ENCODE peak calls at places on chromosome 19, in four cellular contexts. One of them, this sample, is unnamed.

GRCh38 chr19:44988896-44989563 is 12.2 kb upstream of the RELB start:
- DNase-seq in heart left ventricle: peak; percentile 61
- DNase-seq in iPS DF 6.9: no peak
- DNase-seq in ovary: peak; percentile 69
- DNase-seq in this sample: no peak

GRCh38 chr19:10677796-10678195 is 23.4 kb upstream of the QTRT1 start:
- DNase-seq in iPS DF 6.9: no peak
- DNase-seq in heart left ventricle: no peak
- DNase-seq in ovary: no peak
- DNase-seq in this sample: no peak

GRCh38 chr19:277581-278165 is 13.5 kb downstream of the PLPP2 start:
- DNase-seq in iPS DF 6.9: no peak
- DNase-seq in heart left ventricle: no peak
- DNase-seq in ovary: no peak
- DNase-seq in this sample: peak; percentile 54

GRCh38 chr19:1001538-1002166 is 1.4 kb downstream of the GRIN3B start:
- DNase-seq in iPS DF 6.9: no peak
- DNase-seq in heart left ventricle: peak; percentile 64
- DNase-seq in ovary: no peak
- DNase-seq in this sample: no peak

GRCh38 chr19:48283908-48284307 is 14.0 kb downstream of the ZNF114 start:
- DNase-seq in ovary: no peak
- DNase-seq in heart left ventricle: no peak
- DNase-seq in iPS DF 6.9: no peak
- DNase-seq in this sample: no peak

GRCh38 chr19:37007587-37008220 is 70.5 kb upstream of the ZNF420 start:
- DNase-seq in iPS DF 6.9: no peak
- DNase-seq in ovary: peak; percentile 78
- DNase-seq in heart left ventricle: peak; percentile 74
- DNase-seq in this sample: peak; percentile 65

GRCh38 chr19:48896191-48896720 is 2.3 kb downstream of the TULP2 start:
- DNase-seq in heart left ventricle: peak; percentile 62
- DNase-seq in iPS DF 6.9: no peak
- DNase-seq in ovary: peak; percentile 88
- DNase-seq in this sample: peak; percentile 68

GRCh38 chr19:12784871-12785430 is 6.3 kb upstream of the JUNB start:
- DNase-seq in heart left ventricle: no peak
- DNase-seq in iPS DF 6.9: no peak
- DNase-seq in ovary: no peak
- DNase-seq in this sample: no peak

GRCh38 chr19:45474191-45474940 is 6.6 kb downstream of the FOSB start:
- DNase-seq in iPS DF 6.9: no peak
- DNase-seq in ovary: no peak
- DNase-seq in heart left ventricle: no peak
- DNase-seq in this sample: no peak

GRCh38 chr19:3162418-3163229 is 15.9 kb upstream of the S1PR4 start:
- DNase-seq in heart left ventricle: no peak
- DNase-seq in iPS DF 6.9: no peak
- DNase-seq in ovary: no peak
- DNase-seq in this sample: no peak

GRCh38 chr19:8635422-8635821 is 5.0 kb downstream of the NFILZ start:
- DNase-seq in iPS DF 6.9: no peak
- DNase-seq in heart left ventricle: no peak
- DNase-seq in ovary: no peak
- DNase-seq in this sample: no peak

GRCh38 chr19:9702186-9702585 is 27.3 kb upstream of the ZNF562 start:
- DNase-seq in iPS DF 6.9: no peak
- DNase-seq in heart left ventricle: no peak
- DNase-seq in ovary: no peak
- DNase-seq in this sample: no peak

GRCh38 chr19:27762933-27763332 is 1450.0 kb downstream of the UQCRFS1 start:
- DNase-seq in heart left ventricle: no peak
- DNase-seq in ovary: no peak
- DNase-seq in iPS DF 6.9: no peak
- DNase-seq in this sample: no peak

GRCh38 chr19:34096020-34096915 is 76.0 kb upstream of the LSM14A start:
- DNase-seq in heart left ventricle: no peak
- DNase-seq in iPS DF 6.9: no peak
- DNase-seq in ovary: no peak
- DNase-seq in this sample: no peak

GRCh38 chr19:29400917-29401711 is 124.7 kb upstream of the VSTM2B start:
- DNase-seq in heart left ventricle: no peak
- DNase-seq in ovary: no peak
- DNase-seq in iPS DF 6.9: no peak
- DNase-seq in this sample: no peak

GRCh38 chr19:10713317-10713716 is 4.6 kb upstream of the DNM2 start:
- DNase-seq in ovary: no peak
- DNase-seq in heart left ventricle: no peak
- DNase-seq in iPS DF 6.9: no peak
- DNase-seq in this sample: no peak

GRCh38 chr19:11024259-11024658 is 63.4 kb downstream of the SMARCA4 start:
- DNase-seq in heart left ventricle: no peak
- DNase-seq in ovary: peak; percentile 19
- DNase-seq in iPS DF 6.9: no peak
- DNase-seq in this sample: no peak

GRCh38 chr19:16456652-16457194 is 15.0 kb downstream of the EPS15L1 start:
- DNase-seq in ovary: no peak
- DNase-seq in heart left ventricle: no peak
- DNase-seq in iPS DF 6.9: no peak
- DNase-seq in this sample: no peak

GRCh38 chr19:14544977-14545715 is 15.8 kb downstream of the TECR start:
- DNase-seq in ovary: no peak
- DNase-seq in heart left ventricle: peak; percentile 65
- DNase-seq in iPS DF 6.9: no peak
- DNase-seq in this sample: no peak

GRCh38 chr19:12864721-12865715 is 16.2 kb downstream of the DNASE2 start:
- DNase-seq in heart left ventricle: no peak
- DNase-seq in iPS DF 6.9: no peak
- DNase-seq in ovary: no peak
- DNase-seq in this sample: no peak

GRCh38 chr19:15129856-15130580 is 22.8 kb downstream of the SYDE1 start:
- DNase-seq in ovary: no peak
- DNase-seq in heart left ventricle: no peak
- DNase-seq in iPS DF 6.9: no peak
- DNase-seq in this sample: no peak

GRCh38 chr19:30563691-30564090 is 191.5 kb downstream of the ZNF536 start:
- DNase-seq in iPS DF 6.9: no peak
- DNase-seq in ovary: no peak
- DNase-seq in heart left ventricle: no peak
- DNase-seq in this sample: no peak

GRCh38 chr19:30566681-30567420 is 194.7 kb downstream of the ZNF536 start:
- DNase-seq in heart left ventricle: no peak
- DNase-seq in ovary: no peak
- DNase-seq in iPS DF 6.9: no peak
- DNase-seq in this sample: no peak

GRCh38 chr19:30567535-30568232 is 195.5 kb downstream of the ZNF536 start:
- DNase-seq in ovary: no peak
- DNase-seq in heart left ventricle: no peak
- DNase-seq in iPS DF 6.9: no peak
- DNase-seq in this sample: no peak

GRCh38 chr19:30564551-30565011 is 192.4 kb downstream of the ZNF536 start:
- DNase-seq in ovary: no peak
- DNase-seq in iPS DF 6.9: no peak
- DNase-seq in heart left ventricle: no peak
- DNase-seq in this sample: no peak

GRCh38 chr19:30565680-30566079 is 193.5 kb downstream of the ZNF536 start:
- DNase-seq in ovary: no peak
- DNase-seq in heart left ventricle: no peak
- DNase-seq in iPS DF 6.9: no peak
- DNase-seq in this sample: no peak
- H3K36me3 ChIP-seq in ovary: no peaks in the 10 kb centered on the region
- H3K36me3 ChIP-seq in heart left ventricle: no peaks in the 10 kb centered on the region
- H3K36me3 ChIP-seq in iPS DF 6.9: no peaks in the 10 kb centered on the region
- H3K36me3 ChIP-seq in this sample: no peaks in the 10 kb centered on the region

GRCh38 chr19:41551711-41552110 is 24.3 kb upstream of the CEACAM21 start:
- DNase-seq in heart left ventricle: no peak
- DNase-seq in iPS DF 6.9: no peak
- DNase-seq in ovary: no peak
- DNase-seq in this sample: no peak
- H3K4me1 ChIP-seq in heart left ventricle: no peaks in the 10 kb centered on the region
- H3K4me1 ChIP-seq in iPS DF 6.9: peaks cover 3% of the 10 kb centered on the region
- H3K4me1 ChIP-seq in ovary: no peaks in the 10 kb centered on the region
- H3K4me1 ChIP-seq in this sample: no peaks in the 10 kb centered on the region

GRCh38 chr19:38690832-38691231 is 43.4 kb downstream of the ACTN4 start:
- DNase-seq in iPS DF 6.9: no peak
- DNase-seq in ovary: no peak
- DNase-seq in heart left ventricle: no peak
- DNase-seq in this sample: no peak
- H3K36me3 ChIP-seq in iPS DF 6.9: no peaks in the 10 kb centered on the region
- H3K36me3 ChIP-seq in ovary: no peaks in the 10 kb centered on the region
- H3K36me3 ChIP-seq in heart left ventricle: peaks cover 9% of the 10 kb centered on the region
- H3K36me3 ChIP-seq in this sample: peaks cover 15% of the 10 kb centered on the region

GRCh38 chr19:4811328-4812131 is 20.0 kb downstream of the TICAM1 start:
- DNase-seq in iPS DF 6.9: peak; percentile 63
- DNase-seq in heart left ventricle: peak; percentile 76
- DNase-seq in ovary: peak; percentile 86
- DNase-seq in this sample: peak; percentile 82
- H3K4me1 ChIP-seq in iPS DF 6.9: no peaks in the 10 kb centered on the region
- H3K4me1 ChIP-seq in heart left ventricle: no peaks in the 10 kb centered on the region
- H3K4me1 ChIP-seq in ovary: no peaks in the 10 kb centered on the region
- H3K4me1 ChIP-seq in this sample: peaks cover 23% of the 10 kb centered on the region

GRCh38 chr19:55694241-55694655 is 19.2 kb downstream of the EPN1 start:
- DNase-seq in heart left ventricle: no peak
- DNase-seq in iPS DF 6.9: no peak
- DNase-seq in ovary: no peak
- DNase-seq in this sample: no peak
- H3K36me3 ChIP-seq in heart left ventricle: peaks cover 84% of the 10 kb centered on the region
- H3K36me3 ChIP-seq in iPS DF 6.9: peaks cover 46% of the 10 kb centered on the region
- H3K36me3 ChIP-seq in ovary: no peaks in the 10 kb centered on the region
- H3K36me3 ChIP-seq in this sample: peaks cover 78% of the 10 kb centered on the region

GRCh38 chr19:38700933-38701454 is 43.3 kb downstream of the CAPN12 start:
- DNase-seq in heart left ventricle: no peak
- DNase-seq in iPS DF 6.9: no peak
- DNase-seq in ovary: no peak
- DNase-seq in this sample: no peak
- H3K4me1 ChIP-seq in heart left ventricle: peaks cover 12% of the 10 kb centered on the region
- H3K4me1 ChIP-seq in iPS DF 6.9: peaks cover 7% of the 10 kb centered on the region
- H3K4me1 ChIP-seq in ovary: peaks cover 25% of the 10 kb centered on the region
- H3K4me1 ChIP-seq in this sample: peaks cover 88% of the 10 kb centered on the region

DNA sequence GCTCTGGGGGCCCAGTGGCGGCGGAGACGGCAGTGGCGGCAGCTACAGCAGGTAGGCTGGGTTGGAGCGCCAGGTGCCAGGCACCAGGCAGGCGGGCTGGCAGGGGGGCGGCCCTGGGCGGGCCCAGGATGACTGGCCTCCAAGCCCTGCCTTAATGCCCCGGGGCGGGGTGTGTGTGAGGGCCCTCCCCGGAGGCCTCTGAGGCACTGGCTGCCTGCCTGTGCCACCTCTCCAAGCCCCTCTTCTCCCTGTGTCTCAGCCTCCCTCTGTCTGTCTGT is at the start of gene KLK11:
- DNase-seq in ovary: peak; percentile 33
- DNase-seq in iPS DF 6.9: no peak
- DNase-seq in heart left ventricle: no peak
- DNase-seq in this sample: no peak
- H3K36me3 ChIP-seq in ovary: no peaks in the 10 kb centered on the region
- H3K36me3 ChIP-seq in iPS DF 6.9: no peaks in the 10 kb centered on the region
- H3K36me3 ChIP-seq in heart left ventricle: no peaks in the 10 kb centered on the region
- H3K36me3 ChIP-seq in this sample: no peaks in the 10 kb centered on the region

DNA sequence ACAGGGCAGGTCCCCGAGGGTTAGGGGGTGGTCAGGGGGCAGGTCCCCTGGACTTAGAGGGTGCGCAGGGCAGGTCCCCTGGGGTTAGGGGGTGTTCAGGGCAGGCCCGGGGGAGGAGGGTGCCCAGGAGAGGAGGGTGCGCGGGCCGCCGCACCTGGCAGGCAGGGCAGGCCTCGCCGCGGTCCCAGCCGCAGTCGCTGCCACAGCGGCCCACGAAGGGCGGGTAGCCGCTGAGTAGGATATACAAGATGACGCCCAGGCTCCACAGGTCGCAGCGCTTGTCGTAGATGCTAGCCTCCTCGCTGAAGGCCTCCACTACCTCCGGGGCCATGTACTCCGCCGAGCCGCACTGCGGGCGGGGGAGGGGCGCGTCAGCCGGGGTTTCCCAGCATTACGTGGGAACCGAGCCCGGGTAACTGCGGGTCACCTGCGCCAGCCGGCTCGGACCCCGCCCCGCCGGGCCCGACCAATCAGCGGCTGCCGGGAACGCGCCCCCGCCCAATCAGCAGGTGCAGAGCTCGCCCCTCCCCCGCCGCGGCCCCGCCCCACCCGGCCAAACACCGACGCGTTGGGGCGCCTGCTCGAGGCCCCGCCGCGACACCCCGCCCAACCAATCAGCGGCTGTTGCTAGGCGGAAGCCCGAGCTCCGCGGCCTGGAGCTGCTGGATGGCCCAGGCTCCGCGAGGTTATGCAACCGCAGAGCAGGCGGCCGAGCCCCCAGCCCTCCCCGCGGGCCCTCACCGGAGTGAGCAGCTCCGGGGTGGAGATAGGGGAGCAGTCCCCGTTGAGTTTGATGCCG is 9.2 kb downstream of the MKNK2 start:
- DNase-seq in heart left ventricle: peak; percentile 97
- DNase-seq in ovary: peak; percentile 99
- DNase-seq in iPS DF 6.9: no peak
- DNase-seq in this sample: peak; percentile 97
- H3K4me1 ChIP-seq in heart left ventricle: peaks cover 18% of the 10 kb centered on the region
- H3K4me1 ChIP-seq in ovary: peaks cover 14% of the 10 kb centered on the region
- H3K4me1 ChIP-seq in iPS DF 6.9: peaks cover 5% of the 10 kb centered on the region
- H3K4me1 ChIP-seq in this sample: no peaks in the 10 kb centered on the region

DNA sequence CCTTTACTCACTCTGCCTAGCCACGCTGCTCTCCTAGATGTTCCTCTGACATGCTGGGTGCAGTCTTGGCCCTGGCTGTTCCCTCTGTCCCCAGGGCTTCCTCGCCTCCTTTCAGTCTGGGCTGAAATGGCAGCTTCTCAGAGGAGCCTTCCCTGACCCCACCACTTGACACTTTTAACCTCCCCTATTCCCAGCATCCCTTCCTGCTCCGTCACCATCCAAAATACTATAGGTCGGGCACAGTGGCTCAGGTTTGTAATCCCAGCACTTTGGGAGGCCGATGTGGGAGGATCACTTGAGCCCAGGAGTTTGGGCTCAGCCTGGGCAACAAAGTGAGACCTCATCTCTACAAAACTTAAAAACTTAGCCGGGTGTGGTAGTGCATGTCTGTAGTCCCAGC is 2.6 kb downstream of the FAM187B start:
- DNase-seq in ovary: no peak
- DNase-seq in iPS DF 6.9: no peak
- DNase-seq in heart left ventricle: no peak
- DNase-seq in this sample: peak; percentile 46
- H3K36me3 ChIP-seq in ovary: no peaks in the 10 kb centered on the region
- H3K36me3 ChIP-seq in iPS DF 6.9: no peaks in the 10 kb centered on the region
- H3K36me3 ChIP-seq in heart left ventricle: no peaks in the 10 kb centered on the region
- H3K36me3 ChIP-seq in this sample: no peaks in the 10 kb centered on the region

This sample was measured in right atrium auricular region.